ENCODE peak calls at places on chromosomes 16 and 17, in six cellular contexts. N, B, T, F, E and P are unnamed samples. For H3K4me1 and H3K9me3, the result is how much of the 10 kb centered on the place peaks cover.

GRCh38 chr16:31700530-31701388 is 172.8 kb upstream of the ZNF267 start:
- DNase-seq in N (peak), B (no peak), T (peak), F (no peak), E (peak), P (peak)

GRCh38 chr17:50634123-50634914 is at the start of gene ABCC3:
- DNase-seq in N (peak), B (no peak), T (peak), F (peak), E (peak), P (peak)

GRCh38 chr17:56822725-56823124 is 11.0 kb downstream of the C17orf67 start:
- DNase-seq in N (no peak), B (no peak), T (no peak), F (no peak), E (no peak), P (no peak)

GRCh38 chr16:56675685-56676210 is 6.1 kb downstream of the MT1H start:
- DNase-seq in N (no peak), B (no peak), T (no peak), F (no peak), E (no peak), P (no peak)

GRCh38 chr16:1108299-1109252 is 12.5 kb upstream of the C1QTNF8 start:
- DNase-seq in N (peak), B (no peak), T (peak), F (peak), E (peak), P (no peak)

GRCh38 chr16:29837833-29838232 is 17.6 kb downstream of the MVP start:
- DNase-seq in N (no peak), B (no peak), T (no peak), F (no peak), E (no peak), P (no peak)

GRCh38 chr16:14109782-14110727 is 38.9 kb downstream of the MRTFB start:
- DNase-seq in N (no peak), B (no peak), T (no peak), F (no peak), E (no peak), P (no peak)

GRCh38 chr17:38416840-38417209 is 11.4 kb upstream of the ARHGAP23 start:
- DNase-seq in N (no peak), B (no peak), T (no peak), F (no peak), E (no peak), P (peak)

GRCh38 chr17:46044989-46045388 is 45.9 kb downstream of the STH start:
- DNase-seq in N (no peak), B (no peak), T (no peak), F (no peak), E (no peak), P (no peak)

GRCh38 chr16:47927330-47927729 is 228.5 kb downstream of the ABCC12 start:
- DNase-seq in N (no peak), B (no peak), T (no peak), F (no peak), E (no peak), P (no peak)

GRCh38 chr16:84507011-84507982 is 2.8 kb upstream of the MEAK7 start:
- DNase-seq in N (peak), B (no peak), T (no peak), F (no peak), E (peak), P (peak)

GRCh38 chr17:77083547-77083946 is 57.2 kb upstream of the SEC14L1 start:
- DNase-seq in N (no peak), B (no peak), T (no peak), F (no peak), E (no peak), P (no peak)

GRCh38 chr16:86195863-86196630 is 297.1 kb downstream of the IRF8 start:
- DNase-seq in N (no peak), B (no peak), T (no peak), F (no peak), E (no peak), P (no peak)

GRCh38 chr16:8818499-8819270 is 21.0 kb downstream of the PMM2 start:
- DNase-seq in N (no peak), B (no peak), T (no peak), F (no peak), E (no peak), P (no peak)

GRCh38 chr16:77993111-77993571 is 29.2 kb upstream of the CLEC3A start:
- DNase-seq in N (no peak), B (no peak), T (no peak), F (no peak), E (no peak), P (no peak)

GRCh38 chr17:70422862-70423261 is 253.5 kb downstream of the KCNJ2 start:
- DNase-seq in N (no peak), B (no peak), T (no peak), F (no peak), E (no peak), P (no peak)

GRCh38 chr17:59355030-59355694 is 23.7 kb downstream of the YPEL2 start:
- DNase-seq in N (no peak), B (no peak), T (no peak), F (no peak), E (no peak), P (no peak)

GRCh38 chr16:9296273-9296593 is 204.8 kb downstream of the HAPSTR1 start:
- DNase-seq in N (no peak), B (no peak), T (no peak), F (no peak), E (no peak), P (no peak)

GRCh38 chr17:74410001-74410443 is 21.9 kb upstream of the GPRC5C start:
- DNase-seq in N (no peak), B (no peak), T (no peak), F (no peak), E (no peak), P (no peak)

GRCh38 chr17:38352245-38353083 is 820 bp downstream of the SOCS7 start:
- DNase-seq in N (peak), B (no peak), T (no peak), F (peak), E (peak), P (peak)

GRCh38 chr17:40547079-40547784 is 18.0 kb downstream of the CCR7 start:
- DNase-seq in N (peak), B (no peak), T (peak), F (peak), E (no peak), P (no peak)

GRCh38 chr17:40548491-40548981 is 16.7 kb downstream of the CCR7 start:
- DNase-seq in N (no peak), B (no peak), T (no peak), F (peak), E (no peak), P (no peak)

GRCh38 chr17:40542562-40543411 is 22.5 kb downstream of the CCR7 start:
- DNase-seq in N (peak), B (no peak), T (no peak), F (peak), E (peak), P (no peak)

GRCh38 chr17:40547785-40548478 is 17.3 kb downstream of the CCR7 start:
- DNase-seq in N (no peak), B (no peak), T (no peak), F (peak), E (no peak), P (no peak)

DNA sequence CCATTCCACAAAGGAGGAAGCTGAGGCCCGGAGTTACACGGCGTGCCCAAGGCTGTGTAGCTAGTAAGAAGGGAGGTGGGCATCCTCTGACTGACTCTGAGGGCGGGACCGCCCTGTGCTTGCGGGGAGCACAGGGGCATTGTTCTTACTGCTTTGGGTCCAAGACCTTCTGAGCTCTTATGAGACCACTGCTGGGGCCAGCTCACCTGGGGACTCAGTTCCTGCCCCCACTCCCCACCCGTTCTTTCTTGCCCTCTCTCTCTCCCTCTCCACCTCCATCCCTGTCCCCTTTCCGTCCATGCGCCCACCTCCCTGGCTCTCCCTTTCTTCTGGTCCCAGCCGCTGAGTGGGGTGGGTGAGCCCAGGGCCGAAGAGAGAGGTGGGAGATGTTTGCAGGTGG is 19.6 kb downstream of the CCR7 start:
- DNase-seq in N (peak), B (no peak), T (no peak), F (peak), E (no peak), P (no peak)
- H3K4me1 ChIP-seq in N (under half), B (under half), T (under half), F (under half), E (under half), P (half or more)

DNA sequence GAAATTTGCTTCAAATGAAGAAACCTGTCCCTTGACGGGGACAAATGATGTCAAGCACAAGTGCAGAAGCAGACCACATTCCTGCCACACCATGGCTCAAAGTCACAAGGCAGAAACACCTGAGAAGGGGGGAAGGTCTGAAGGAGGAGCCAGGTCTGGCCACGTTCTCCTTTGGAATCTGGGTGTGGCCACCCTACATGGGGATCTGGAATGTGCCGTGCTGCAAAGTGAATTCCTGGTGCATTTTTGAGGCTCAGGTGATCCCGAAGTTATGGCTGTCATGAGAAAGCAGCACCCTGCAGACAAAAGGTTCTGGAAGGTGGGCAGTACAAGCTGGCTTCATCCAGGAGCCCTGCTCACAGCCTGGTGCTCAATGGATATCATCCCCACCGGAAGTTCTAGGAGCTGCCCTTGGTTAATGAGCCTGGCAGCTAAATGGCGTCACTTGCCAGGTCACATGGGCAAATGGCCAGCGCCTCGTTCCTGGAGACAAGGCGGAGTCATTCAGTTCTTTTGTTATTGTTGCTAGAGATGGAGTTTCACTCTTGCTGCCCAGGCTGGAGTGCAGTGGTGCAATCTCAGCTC is 20.1 kb upstream of the ADCY9 start:
- DNase-seq in N (no peak), B (no peak), T (peak), F (no peak), E (no peak), P (peak)
- H3K4me3 ChIP-seq in N (no peak), B (no peak), T (no peak), F (no peak), E (no peak), P (no peak)

DNA sequence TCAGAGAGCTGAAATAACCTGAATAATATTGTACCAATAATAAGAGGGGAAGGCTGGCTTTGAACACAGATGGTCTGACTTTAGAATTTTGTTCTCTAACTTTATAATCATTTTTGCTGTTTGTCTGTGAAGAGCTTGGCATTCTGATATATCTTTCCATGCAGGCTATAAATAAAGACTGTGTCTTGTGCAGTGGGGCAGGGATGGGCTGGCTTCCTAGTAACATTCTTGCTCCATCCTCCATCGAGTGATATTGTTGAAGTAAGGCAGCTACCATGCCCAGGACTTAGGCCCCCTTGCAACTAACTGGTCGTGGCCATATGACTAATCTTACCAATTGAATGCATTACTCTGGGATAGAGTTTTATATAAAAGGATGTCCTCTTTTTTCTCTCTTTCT is 234.7 kb upstream of the IRX3 start:
- DNase-seq in N (no peak), B (no peak), T (no peak), F (no peak), E (no peak), P (no peak)
- H3K9me3 ChIP-seq in N (under half), B (under half), T (under half), F (under half), E (under half), P (under half)

GRCh38 chr17:78766225-78766624 is 15.8 kb downstream of the CYTH1 start:
- DNase-seq in N (no peak), B (no peak), T (no peak), F (no peak), E (no peak), P (no peak)
- H3K4me1 ChIP-seq in N (half or more), B (under half), T (under half), F (under half), E (under half), P (half or more)

GRCh38 chr17:42139093-42139492 is 15.7 kb downstream of the RAB5C start:
- DNase-seq in N (no peak), B (no peak), T (no peak), F (no peak), E (no peak), P (no peak)
- H3K4me3 ChIP-seq in N (no peak), B (no peak), T (no peak), F (no peak), E (no peak), P (no peak)

GRCh38 chr16:35689764-35690163 is 2230.4 kb downstream of the TP53TG3F start:
- DNase-seq in N (no peak), B (no peak), T (no peak), F (no peak), E (no peak), P (no peak)

GRCh38 chr16:35685085-35685484 is 2225.7 kb downstream of the TP53TG3F start:
- DNase-seq in N (no peak), B (no peak), T (no peak), F (no peak), E (no peak), P (no peak)

GRCh38 chr16:35687781-35688180 is 2228.4 kb downstream of the TP53TG3F start:
- DNase-seq in N (no peak), B (no peak), T (no peak), F (no peak), E (no peak), P (no peak)

GRCh38 chr16:35686595-35686994 is 2227.2 kb downstream of the TP53TG3F start:
- DNase-seq in N (no peak), B (no peak), T (no peak), F (no peak), E (no peak), P (no peak)

DNA sequence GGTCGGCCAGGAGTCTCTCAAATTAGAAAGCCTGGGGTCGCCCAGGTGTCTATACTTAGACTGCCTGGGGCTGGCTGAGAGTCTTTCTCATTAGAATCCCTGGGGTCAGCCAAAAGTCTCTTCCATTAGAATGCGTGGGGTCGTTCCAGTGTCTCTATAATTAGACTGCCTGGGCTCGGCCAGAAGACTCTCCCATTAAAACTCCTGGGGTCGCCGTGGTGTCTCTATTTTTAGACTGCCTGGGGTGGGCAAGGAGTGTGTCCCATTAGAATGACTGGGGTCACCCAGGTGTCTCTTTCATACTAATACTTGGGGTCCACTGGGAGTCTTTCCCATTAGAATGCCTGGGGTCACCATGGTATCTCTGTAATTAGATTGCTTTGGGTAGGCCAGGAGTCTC is 2227.7 kb downstream of the TP53TG3F start:
- DNase-seq in N (no peak), B (no peak), T (no peak), F (no peak), E (no peak), P (no peak)
- H3K9me3 ChIP-seq in N (under half), B (under half), T (under half), F (under half), E (under half), P (under half)

DNA sequence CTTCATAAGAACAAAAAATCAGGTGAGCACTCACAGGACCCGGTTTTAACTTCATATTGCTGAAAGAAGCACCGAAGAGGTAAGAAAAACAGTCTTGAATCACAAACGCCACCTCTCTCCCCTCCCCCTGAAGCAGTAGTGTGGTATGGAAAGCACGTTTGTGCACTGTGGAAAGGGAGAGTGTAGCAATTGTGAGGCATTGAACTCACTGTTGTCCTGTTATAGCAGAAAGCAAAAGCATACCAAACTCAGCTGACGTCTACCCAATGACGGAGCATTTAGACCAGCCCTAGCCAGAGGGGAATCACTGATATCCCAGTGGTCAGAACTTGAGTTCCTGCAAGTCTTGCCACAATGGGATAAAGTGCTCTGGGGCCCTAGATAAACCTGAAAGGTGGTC is 98.8 kb downstream of the DYNLRB2 start:
- DNase-seq in N (no peak), B (no peak), T (no peak), F (no peak), E (no peak), P (no peak)
- H3K4me1 ChIP-seq in N (under half), B (under half), T (under half), F (under half), E (under half), P (under half)

GRCh38 chr16:26053889-26054288 is 362.1 kb downstream of the HS3ST4 start:
- DNase-seq in N (no peak), B (no peak), T (no peak), F (no peak), E (no peak), P (no peak)

GRCh38 chr16:26050489-26050888 is 358.7 kb downstream of the HS3ST4 start:
- DNase-seq in N (no peak), B (no peak), T (no peak), F (no peak), E (no peak), P (no peak)

DNA sequence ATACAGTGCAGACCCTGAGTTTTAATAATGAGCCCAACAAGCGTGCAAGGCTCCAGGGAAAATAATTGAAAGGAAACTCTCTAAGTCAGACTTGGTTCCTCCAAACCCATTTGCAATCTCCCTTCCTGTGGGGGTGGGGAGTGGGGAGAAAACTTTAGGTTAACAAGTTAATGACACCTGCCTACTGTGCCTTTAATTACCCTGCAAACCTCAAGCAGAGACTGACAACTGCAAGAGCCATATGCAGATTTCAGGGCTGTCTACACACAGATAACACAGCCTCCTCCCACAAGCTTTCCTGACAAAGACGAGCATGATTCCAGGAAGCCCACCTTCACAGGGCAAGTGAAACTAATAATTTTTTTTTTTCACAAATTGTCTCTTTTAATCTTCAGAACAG is 359.3 kb downstream of the HS3ST4 start:
- DNase-seq in N (no peak), B (no peak), T (no peak), F (no peak), E (no peak), P (no peak)
- H3K4me3 ChIP-seq in N (no peak), B (no peak), T (no peak), F (no peak), E (no peak), P (no peak)

GRCh38 chr16:70468776-70469525 is 14.6 kb downstream of the FCSK start:
- DNase-seq in N (no peak), B (no peak), T (no peak), F (no peak), E (no peak), P (no peak)

GRCh38 chr16:70472786-70473433 is 18.5 kb downstream of the FCSK start:
- DNase-seq in N (peak), B (no peak), T (no peak), F (no peak), E (no peak), P (no peak)

GRCh38 chr16:70467608-70468007 is 13.2 kb downstream of the FCSK start:
- DNase-seq in N (no peak), B (no peak), T (no peak), F (no peak), E (no peak), P (no peak)

GRCh38 chr16:70470927-70471341 is 16.5 kb downstream of the FCSK start:
- DNase-seq in N (no peak), B (no peak), T (no peak), F (no peak), E (no peak), P (no peak)

GRCh38 chr16:70470141-70470926 is 15.9 kb downstream of the FCSK start:
- DNase-seq in N (no peak), B (no peak), T (no peak), F (no peak), E (no peak), P (no peak)
- H3K9me3 ChIP-seq in N (under half), B (under half), T (under half), F (under half), E (under half), P (under half)

GRCh38 chr17:82237083-82237745 is 8.4 kb downstream of the SLC16A3 start:
- DNase-seq in N (peak), B (no peak), T (no peak), F (no peak), E (no peak), P (peak)
- H3K4me1 ChIP-seq in N (half or more), B (half or more), T (half or more), F (half or more), E (under half), P (half or more)